ENCODE peak calls at places on chromosomes 3 and 15, in seven cellular contexts. Q is H9, D is progenitor cell of endocrine pancreas, L is foreskin fibroblast, J is spleen, I is PC-3, B is upper lobe of right lung. A is an unnamed sample.

GRCh38 chr3:48125026-48125704 is 63.1 kb downstream of the CDC25A start:
- DNase-seq in Q (peak), D (no peak), L (no peak), J (no peak), I (no peak), B (no peak), A (no peak)

GRCh38 chr3:159077860-159078259 is 276.0 kb downstream of the MFSD1 start:
- DNase-seq in Q (no peak), D (no peak), L (peak), J (no peak), I (peak), B (no peak), A (no peak)

GRCh38 chr15:62035256-62035908 is 24.9 kb downstream of the VPS13C start:
- DNase-seq in Q (no peak), D (no peak), L (peak), J (no peak), I (peak), B (no peak), A (no peak)

GRCh38 chr3:173584093-173584833 is 186.7 kb downstream of the NLGN1 start:
- DNase-seq in Q (peak), D (no peak), L (peak), J (no peak), I (peak), B (no peak), A (peak)

GRCh38 chr3:151918253-151919029 is 45.0 kb downstream of the SUCNR1 start:
- DNase-seq in Q (no peak), D (no peak), L (peak), J (no peak), I (peak), B (no peak), A (no peak)

GRCh38 chr3:108564564-108564963 is 24.7 kb downstream of the CIP2A start:
- DNase-seq in Q (no peak), D (no peak), L (no peak), J (no peak), I (peak), B (no peak), A (no peak)

GRCh38 chr3:7734456-7734855 is 767.2 kb upstream of the LMCD1 start:
- DNase-seq in Q (no peak), D (no peak), L (no peak), J (no peak), I (no peak), B (no peak), A (no peak)

GRCh38 chr3:70064194-70064787 is 64.8 kb downstream of the SAMMSON start:
- DNase-seq in Q (no peak), D (no peak), L (peak), J (no peak), I (peak), B (no peak), A (no peak)

GRCh38 chr15:99753066-99753465 is 19.8 kb upstream of the LYSMD4 start:
- DNase-seq in Q (no peak), D (no peak), L (no peak), J (no peak), I (no peak), B (no peak), A (peak)

GRCh38 chr15:99249270-99249817 is at the start of gene TTC23:
- DNase-seq in Q (peak), D (no peak), L (peak), J (no peak), I (peak), B (no peak), A (no peak)

GRCh38 chr3:190721330-190721729 is 141.2 kb downstream of the GMNC start:
- DNase-seq in Q (no peak), D (no peak), L (no peak), J (no peak), I (no peak), B (no peak), A (no peak)

GRCh38 chr15:69224383-69224782 is 63.9 kb downstream of the GLCE start:
- DNase-seq in Q (no peak), D (no peak), L (no peak), J (no peak), I (no peak), B (peak), A (no peak)

GRCh38 chr3:111548756-111549155 is 6.8 kb downstream of the CD96 start:
- DNase-seq in Q (no peak), D (no peak), L (no peak), J (no peak), I (peak), B (no peak), A (no peak)

GRCh38 chr3:105473521-105474223 is 107.0 kb downstream of the ALCAM start:
- DNase-seq in Q (no peak), D (no peak), L (peak), J (no peak), I (peak), B (no peak), A (no peak)

GRCh38 chr3:14439501-14440167 is 37.2 kb downstream of the SLC6A6 start:
- DNase-seq in Q (no peak), D (no peak), L (no peak), J (peak), I (no peak), B (peak), A (no peak)

GRCh38 chr15:52943746-52944145 is 153.6 kb upstream of the ONECUT1 start:
- DNase-seq in Q (no peak), D (no peak), L (no peak), J (no peak), I (no peak), B (no peak), A (no peak)

GRCh38 chr15:31306426-31307269 is 20.0 kb upstream of the KLF13 start:
- DNase-seq in Q (peak), D (no peak), L (no peak), J (no peak), I (no peak), B (peak), A (peak)

GRCh38 chr3:11878837-11879236 is 32.2 kb upstream of the TAMM41 start:
- DNase-seq in Q (no peak), D (no peak), L (no peak), J (no peak), I (no peak), B (no peak), A (no peak)
- TF ChIP-seq CTCF in Q (peak), D (no peak), L (no peak), J (no peak), I (no peak), B (no peak), A (no peak)

GRCh38 chr3:127820221-127820870 is 2.0 kb downstream of the MGLL start:
- DNase-seq in Q (no peak), D (no peak), L (peak), J (no peak), I (no peak), B (peak), A (no peak)
- TF ChIP-seq CTCF in Q (peak), D (no peak), L (peak), J (no peak), I (peak), B (no peak), A (no peak)

GRCh38 chr3:73459711-73460110 is 165.0 kb downstream of the PDZRN3 start:
- DNase-seq in Q (no peak), D (no peak), L (peak), J (no peak), I (no peak), B (no peak), A (no peak)

GRCh38 chr3:73467211-73467610 is 157.5 kb downstream of the PDZRN3 start:
- DNase-seq in Q (no peak), D (no peak), L (no peak), J (no peak), I (no peak), B (no peak), A (no peak)

DNA sequence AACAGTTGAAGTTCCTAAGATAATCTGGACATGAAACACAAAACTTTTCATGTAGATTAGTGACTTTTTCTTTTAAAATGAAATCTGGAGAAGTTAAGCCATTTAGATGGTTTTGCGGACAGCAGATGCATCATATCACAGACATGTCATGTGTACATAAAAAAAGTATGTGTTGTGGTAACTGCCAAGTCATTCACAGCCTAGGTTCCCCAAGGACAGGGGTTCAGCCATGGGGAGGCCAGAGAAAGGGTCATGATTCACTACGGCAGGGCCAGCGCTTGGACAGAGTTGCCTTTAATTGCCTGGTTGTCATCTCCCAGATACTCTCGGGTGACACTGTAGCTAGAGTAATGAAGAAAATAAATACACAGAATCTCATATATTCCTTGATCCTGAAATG is 163.2 kb downstream of the PDZRN3 start:
- DNase-seq in Q (no peak), D (no peak), L (peak), J (no peak), I (no peak), B (no peak), A (no peak)
- TF ChIP-seq CTCF in Q (no peak), D (no peak), L (no peak), J (no peak), I (no peak), B (no peak), A (no peak)

GRCh38 chr15:25134546-25134945 is 179.8 kb downstream of the SNRPN start:
- DNase-seq in Q (no peak), D (no peak), L (no peak), J (no peak), I (no peak), B (no peak), A (no peak)
- TF ChIP-seq CTCF in Q (peak), D (peak), L (no peak), J (no peak), I (no peak), B (no peak), A (peak)

GRCh38 chr3:123485551-123485950 is 36.7 kb upstream of the ADCY5 start:
- DNase-seq in Q (no peak), D (no peak), L (no peak), J (peak), I (no peak), B (no peak), A (no peak)

GRCh38 chr3:123488641-123489347 is 39.9 kb upstream of the ADCY5 start:
- DNase-seq in Q (no peak), D (no peak), L (no peak), J (peak), I (no peak), B (no peak), A (no peak)

GRCh38 chr3:123492188-123492587 is 43.3 kb upstream of the ADCY5 start:
- DNase-seq in Q (no peak), D (no peak), L (no peak), J (no peak), I (no peak), B (no peak), A (no peak)

GRCh38 chr3:123486460-123486859 is 37.6 kb upstream of the ADCY5 start:
- DNase-seq in Q (no peak), D (no peak), L (no peak), J (no peak), I (no peak), B (no peak), A (no peak)

GRCh38 chr3:123489400-123490004 is 40.6 kb upstream of the ADCY5 start:
- DNase-seq in Q (peak), D (peak), L (peak), J (no peak), I (peak), B (peak), A (peak)
- TF ChIP-seq CTCF in Q (peak), D (peak), L (peak), J (peak), I (peak), B (peak), A (peak)

DNA sequence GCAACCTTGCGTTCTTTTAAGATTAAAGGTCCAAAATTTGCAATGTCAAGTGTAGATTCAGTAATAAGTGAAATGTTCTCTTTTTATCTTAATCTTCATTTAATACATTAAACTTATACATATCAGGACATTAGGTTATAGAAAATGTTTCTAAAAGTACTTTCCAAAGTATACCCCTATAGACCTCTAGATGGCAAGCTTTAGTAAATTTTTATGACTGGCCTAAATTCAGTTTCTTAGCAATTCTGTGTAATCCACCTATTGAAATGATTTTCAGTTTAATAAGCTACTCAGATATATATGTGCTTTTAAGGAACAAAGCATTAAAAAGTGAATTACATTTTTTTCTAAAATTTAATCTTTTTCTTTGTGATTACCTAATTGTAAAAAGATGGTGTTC is 342.2 kb downstream of the GBE1 start:
- DNase-seq in Q (no peak), D (no peak), L (peak), J (no peak), I (peak), B (no peak), A (no peak)
- TF ChIP-seq CTCF in Q (peak), D (peak), L (peak), J (no peak), I (peak), B (peak), A (peak)

GRCh38 chr3:194313642-194314430 is 37.3 kb downstream of the CPN2 start:
- DNase-seq in Q (no peak), D (no peak), L (no peak), J (peak), I (peak), B (peak), A (peak)
- TF ChIP-seq CTCF in Q (peak), D (no peak), L (no peak), J (no peak), I (peak), B (no peak), A (no peak)

A was measured in glutamatergic neuron.